ENCODE peak calls at places on chromosome 2, in five cellular contexts. R, B, N, J and M are unnamed samples.

GRCh38 chr2:72971036-72971435 is 53.7 kb downstream of the EMX1 start:
- DNase-seq in R (no peak), B (no peak), N (no peak), J (no peak), M (no peak)

GRCh38 chr2:54107903-54108615 is 7.4 kb upstream of the ACYP2 start:
- DNase-seq in R (no peak), B (no peak), N (no peak), J (no peak), M (no peak)

GRCh38 chr2:40372278-40372580 is 79.7 kb downstream of the SLC8A1 start:
- DNase-seq in R (no peak), B (no peak), N (no peak), J (no peak), M (no peak)

GRCh38 chr2:216536725-216537124 is 38.1 kb downstream of the RPL37A start:
- DNase-seq in R (peak), B (no peak), N (no peak), J (no peak), M (no peak)

GRCh38 chr2:128599700-128600099 is 281.0 kb upstream of the HS6ST1 start:
- DNase-seq in R (no peak), B (no peak), N (no peak), J (no peak), M (no peak)

GRCh38 chr2:109728809-109729208 is 65.3 kb upstream of the RGPD5 start:
- DNase-seq in R (peak), B (no peak), N (no peak), J (no peak), M (no peak)

GRCh38 chr2:118687698-118688097 is 159.8 kb downstream of the EN1 start:
- DNase-seq in R (peak), B (no peak), N (no peak), J (no peak), M (no peak)

GRCh38 chr2:7902251-7902765 is 779.5 kb upstream of the ID2 start:
- DNase-seq in R (no peak), B (no peak), N (no peak), J (no peak), M (no peak)

GRCh38 chr2:121285077-121285449 is at the start of gene TFCP2L1:
- DNase-seq in R (no peak), B (no peak), N (no peak), J (peak), M (peak)

GRCh38 chr2:70855679-70856078 is 20.1 kb upstream of the CD207 start:
- DNase-seq in R (peak), B (no peak), N (no peak), J (no peak), M (no peak)

GRCh38 chr2:45699032-45699658 is 47.7 kb downstream of the PRKCE start:
- DNase-seq in R (peak), B (no peak), N (peak), J (peak), M (no peak)

GRCh38 chr2:42359894-42360483 is 1.0 kb downstream of the COX7A2L start:
- DNase-seq in R (peak), B (no peak), N (peak), J (no peak), M (peak)

GRCh38 chr2:226792155-226792871 is 7.3 kb downstream of the IRS1 start:
- DNase-seq in R (peak), B (no peak), N (peak), J (peak), M (no peak)

GRCh38 chr2:182540236-182540635 is 113.4 kb upstream of the PDE1A start:
- DNase-seq in R (no peak), B (no peak), N (no peak), J (no peak), M (no peak)

GRCh38 chr2:127640082-127641072 is 5.6 kb upstream of the GPR17 start:
- DNase-seq in R (no peak), B (no peak), N (peak), J (no peak), M (peak)

GRCh38 chr2:71672011-71672639 is 218.8 kb downstream of the DYSF start:
- DNase-seq in R (no peak), B (no peak), N (no peak), J (no peak), M (no peak)